ENCODE peak calls at places on chromosomes 11 and 22, in six cellular contexts. I is fibroblast of pulmonary artery, N is pancreas, M is AG04450, X is IMR-90, V is astrocyte of the spinal cord. D is an unnamed sample.

GRCh38 chr22:37176464-37177061 is 11.5 kb downstream of the C1QTNF6 start:
- DNase-seq in I (peak; percentile 81), N (peak; percentile 38), M (no peak), X (peak; percentile 78), V (peak; percentile 57), D (peak; percentile 93)

GRCh38 chr11:59102259-59102765 is 4.7 kb upstream of the FAM111B start:
- DNase-seq in I (peak; percentile 41), N (peak; percentile 71), M (no peak), X (peak; percentile 13), V (peak; percentile 13), D (no peak)

GRCh38 chr11:96218901-96219300 is 124.1 kb downstream of the MAML2 start:
- DNase-seq in I (no peak), N (no peak), M (no peak), X (no peak), V (no peak), D (no peak)

GRCh38 chr22:20825624-20826023 is 33.0 kb downstream of the PI4KA start:
- DNase-seq in I (no peak), N (no peak), M (no peak), X (no peak), V (no peak), D (no peak)

GRCh38 chr11:111788051-111788450 is 21.9 kb upstream of the PPP2R1B start:
- DNase-seq in I (no peak), N (no peak), M (no peak), X (no peak), V (no peak), D (no peak)

GRCh38 chr22:29855611-29856181 is 17.6 kb upstream of the ASCC2 start:
- DNase-seq in I (no peak), N (no peak), M (no peak), X (no peak), V (no peak), D (no peak)

GRCh38 chr11:125525303-125525702 is 29.2 kb upstream of the FEZ1 start:
- DNase-seq in I (no peak), N (no peak), M (no peak), X (no peak), V (no peak), D (no peak)

GRCh38 chr11:114274637-114275036 is 21.6 kb upstream of the NNMT start:
- DNase-seq in I (no peak), N (no peak), M (no peak), X (no peak), V (no peak), D (no peak)

GRCh38 chr22:17770180-17771077 is 3.8 kb downstream of the BID start:
- DNase-seq in I (no peak), N (peak; percentile 47), M (no peak), X (no peak), V (no peak), D (no peak)

GRCh38 chr11:2312232-2313042 is 10.6 kb downstream of the TSPAN32 start:
- DNase-seq in I (peak; percentile 35), N (peak; percentile 50), M (no peak), X (peak; percentile 49), V (peak; percentile 69), D (no peak)

GRCh38 chr11:29119116-29119515 is 897.7 kb downstream of the KCNA4 start:
- DNase-seq in I (peak; percentile 48), N (no peak), M (no peak), X (peak; percentile 72), V (peak; percentile 72), D (no peak)
- H3K4me3 ChIP-seq in I (no peak overlapping the region), N (no peak overlapping the region), M (no peak overlapping the region), X (no peak overlapping the region), V (no peak overlapping the region), D (no peak overlapping the region)

GRCh38 chr11:57775474-57775873 is 13.9 kb downstream of the CTNND1 start:
- DNase-seq in I (no peak), N (no peak), M (no peak), X (no peak), V (peak; percentile 14), D (no peak)
- H3K4me3 ChIP-seq in I (peak overlapping the region; percentile 36), N (no peak overlapping the region), M (no peak overlapping the region), X (no peak overlapping the region), V (no peak overlapping the region), D (no peak overlapping the region)

GRCh38 chr11:76673164-76674142 is 2.9 kb upstream of the LRRC32 start:
- DNase-seq in I (no peak), N (no peak), M (no peak), X (no peak), V (no peak), D (no peak)
- H3K4me3 ChIP-seq in I (no peak overlapping the region), N (no peak overlapping the region), M (no peak overlapping the region), X (no peak overlapping the region), V (no peak overlapping the region), D (no peak overlapping the region)

DNA sequence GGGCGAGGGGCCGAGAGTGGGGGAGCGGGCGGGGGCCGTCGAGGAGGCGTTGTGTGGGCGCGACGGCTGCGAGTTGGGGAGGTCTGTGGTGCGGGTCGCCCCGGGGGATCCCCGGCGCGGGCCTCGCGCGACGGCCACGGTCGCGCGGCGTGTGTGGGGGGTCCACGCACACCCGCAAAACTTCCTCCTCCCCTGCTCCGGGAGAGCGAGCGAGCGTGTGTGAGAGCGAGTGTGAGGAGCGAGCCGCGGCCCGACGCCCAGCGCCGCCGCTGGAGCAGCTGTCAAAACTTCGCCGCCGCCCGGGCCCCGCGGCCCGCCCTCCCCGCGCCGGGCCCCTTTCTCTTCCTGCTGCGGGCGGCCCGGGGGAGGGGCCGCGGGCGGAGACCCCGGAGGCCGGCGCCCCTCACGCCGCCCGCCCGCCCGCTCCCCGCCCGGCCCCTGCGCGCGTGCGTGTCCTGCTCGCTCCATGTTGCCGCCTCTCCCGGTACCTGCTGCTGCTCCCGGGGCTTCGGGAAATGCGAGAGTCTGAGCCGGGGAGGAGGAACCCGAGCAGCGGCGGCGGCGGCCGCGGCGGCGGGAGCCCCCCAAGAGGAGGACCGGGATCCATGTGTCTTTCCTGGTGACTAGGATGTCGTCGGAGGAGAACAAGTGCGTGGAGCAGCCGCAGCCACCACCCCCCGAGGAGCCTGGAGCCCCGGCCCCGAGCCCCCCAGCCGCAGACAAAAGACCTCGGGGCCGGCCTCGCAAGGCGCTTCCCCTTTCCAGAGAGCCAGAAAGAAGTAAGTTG is 9.0 kb upstream of the CCT8L2 start:
- DNase-seq in I (peak; percentile 1), N (no peak), M (no peak), X (no peak), V (no peak), D (no peak)
- H3K4me3 ChIP-seq in I (peak overlapping the region; percentile 22), N (peak overlapping the region; percentile 21), M (no peak overlapping the region), X (no peak overlapping the region), V (no peak overlapping the region), D (peak overlapping the region; percentile 55)

D was measured in retinal pigment epithelial cell.